ENCODE peak calls at places on chromosomes 6 and 20, in seven cellular contexts. E is neural crest cell, L is GM23338, B is caudate nucleus, Q is A673, U is bronchial epithelial cell, V is astrocyte of the spinal cord. S is an unnamed sample.

GRCh38 chr6:34934516-34934915 is 45.5 kb downstream of the ANKS1A start:
- DNase-seq in E (no peak), L (no peak), B (peak; percentile 4), Q (no peak), U (peak; percentile 65), V (peak; percentile 49), S (no peak)

GRCh38 chr6:3377536-3378397 is 79.1 kb downstream of the SLC22A23 start:
- DNase-seq in E (no peak), L (no peak), B (no peak), Q (no peak), U (peak; percentile 92), V (peak; percentile 56), S (no peak)

GRCh38 chr6:15874821-15875220 is 212.0 kb upstream of the DTNBP1 start:
- DNase-seq in E (no peak), L (no peak), B (no peak), Q (no peak), U (peak; percentile 38), V (peak; percentile 50), S (peak; percentile 83)

GRCh38 chr20:3784863-3785239 is 1.7 kb downstream of the CENPB start:
- DNase-seq in E (no peak), L (no peak), B (no peak), Q (no peak), U (no peak), V (no peak), S (no peak)

GRCh38 chr6:117547688-117548621 is 54.4 kb downstream of the GOPC start:
- DNase-seq in E (no peak), L (peak; percentile 84), B (peak; percentile 20), Q (no peak), U (no peak), V (peak; percentile 49), S (no peak)

GRCh38 chr6:139011980-139012379 is 16.6 kb upstream of the ABRACL start:
- DNase-seq in E (no peak), L (no peak), B (no peak), Q (no peak), U (no peak), V (no peak), S (no peak)

GRCh38 chr6:163782436-163783003 is 368.0 kb downstream of the QKI start:
- DNase-seq in E (no peak), L (peak; percentile 30), B (no peak), Q (no peak), U (no peak), V (no peak), S (no peak)

GRCh38 chr20:346640-347316 is at the start of gene NRSN2:
- DNase-seq in E (peak; percentile 56), L (peak; percentile 79), B (no peak), Q (peak; percentile 86), U (no peak), V (peak; percentile 72), S (peak; percentile 62)

GRCh38 chr6:169101036-169101805 is 152.4 kb downstream of the THBS2 start:
- DNase-seq in E (no peak), L (no peak), B (no peak), Q (no peak), U (no peak), V (peak; percentile 30), S (no peak)